ENCODE peak calls at places on chromosomes 12 and 14, in ten cellular contexts. Q is breast epithelium; M is PC-3; Z is psoas muscle; F is mammary epithelial cell; V is HAP-1; H is CD4-positive, CD25-positive, alpha-beta regulatory T cell; A is heart right ventricle; K is CD8-positive, alpha-beta T cell; G is sigmoid colon. Y is an unnamed sample. For H3K4me1, the result is how much of the 10 kb centered on the place peaks cover.

GRCh38 chr14:83887871-83888270 is 1642.1 kb upstream of the FLRT2 start:
- DNase-seq in Q (no peak), M (no peak), Z (no peak), F (no peak), V (no peak), H (no peak), A (no peak), K (no peak), G (no peak), Y (no peak)

GRCh38 chr12:127083028-127083949 is 1183.7 kb upstream of the TMEM132C start:
- DNase-seq in Q (no peak), M (peak), Z (no peak), F (peak), V (no peak), H (peak), A (peak), K (no peak), G (no peak), Y (no peak)

GRCh38 chr12:104459556-104459909 is 2.8 kb downstream of the CHST11 start:
- DNase-seq in Q (no peak), M (no peak), Z (no peak), F (peak), V (no peak), H (no peak), A (no peak), K (no peak), G (no peak), Y (no peak)

GRCh38 chr14:60508707-60509437 is at the start of gene SIX6:
- DNase-seq in Q (no peak), M (no peak), Z (peak), F (no peak), V (peak), H (no peak), A (no peak), K (no peak), G (no peak), Y (no peak)

GRCh38 chr14:64938972-64939816 is 3.4 kb downstream of the GPX2 start:
- DNase-seq in Q (no peak), M (no peak), Z (no peak), F (no peak), V (no peak), H (no peak), A (no peak), K (no peak), G (no peak), Y (no peak)

GRCh38 chr12:49367381-49368239 is at the start of gene SPATS2:
- DNase-seq in Q (peak), M (no peak), Z (peak), F (no peak), V (peak), H (no peak), A (peak), K (no peak), G (peak), Y (no peak)

GRCh38 chr12:126668538-126668937 is 1598.4 kb upstream of the TMEM132C start:
- DNase-seq in Q (no peak), M (peak), Z (no peak), F (peak), V (no peak), H (no peak), A (no peak), K (no peak), G (no peak), Y (no peak)

GRCh38 chr12:49094104-49094948 is at the start of gene DHH:
- DNase-seq in Q (no peak), M (peak), Z (peak), F (no peak), V (peak), H (no peak), A (peak), K (no peak), G (no peak), Y (no peak)

GRCh38 chr14:74592476-74593191 is 19.4 kb downstream of the LTBP2 start:
- DNase-seq in Q (no peak), M (no peak), Z (no peak), F (no peak), V (no peak), H (no peak), A (no peak), K (no peak), G (no peak), Y (no peak)

GRCh38 chr14:54669759-54670630 is 103.1 kb downstream of the SAMD4A start:
- DNase-seq in Q (no peak), M (peak), Z (peak), F (no peak), V (peak), H (no peak), A (no peak), K (peak), G (peak), Y (no peak)

GRCh38 chr14:68363401-68363800 is 429.5 kb downstream of the ZFP36L1 start:
- DNase-seq in Q (no peak), M (no peak), Z (no peak), F (no peak), V (no peak), H (no peak), A (no peak), K (no peak), G (no peak), Y (no peak)

GRCh38 chr14:85531141-85531593 is 1.2 kb downstream of the FLRT2 start:
- DNase-seq in Q (no peak), M (no peak), Z (peak), F (peak), V (peak), H (no peak), A (no peak), K (no peak), G (peak), Y (no peak)

GRCh38 chr12:57240926-57241555 is 9.9 kb downstream of the STAC3 start:
- DNase-seq in Q (no peak), M (peak), Z (peak), F (no peak), V (peak), H (no peak), A (no peak), K (no peak), G (peak), Y (no peak)

GRCh38 chr12:93778306-93778705 is 101.1 kb downstream of the CRADD start:
- DNase-seq in Q (no peak), M (no peak), Z (peak), F (no peak), V (no peak), H (no peak), A (peak), K (no peak), G (peak), Y (no peak)

GRCh38 chr12:123519151-123520001 is 14.1 kb downstream of the RILPL1 start:
- DNase-seq in Q (peak), M (no peak), Z (peak), F (peak), V (no peak), H (no peak), A (peak), K (no peak), G (no peak), Y (no peak)

GRCh38 chr14:96255501-96256366 is at the start of gene BDKRB1:
- DNase-seq in Q (no peak), M (peak), Z (no peak), F (peak), V (no peak), H (no peak), A (no peak), K (no peak), G (no peak), Y (no peak)

GRCh38 chr12:18970603-18971002 is 158.9 kb upstream of the PLEKHA5 start:
- DNase-seq in Q (no peak), M (no peak), Z (no peak), F (no peak), V (no peak), H (no peak), A (no peak), K (no peak), G (no peak), Y (no peak)

GRCh38 chr14:23430733-23431105 is 4.7 kb downstream of the MYH7 start:
- DNase-seq in Q (no peak), M (no peak), Z (no peak), F (no peak), V (no peak), H (no peak), A (no peak), K (no peak), G (peak), Y (no peak)

GRCh38 chr12:49893753-49894752 is 9.6 kb downstream of the FAIM2 start:
- DNase-seq in Q (peak), M (peak), Z (no peak), F (peak), V (no peak), H (no peak), A (no peak), K (no peak), G (peak), Y (no peak)

GRCh38 chr12:50764861-50765324 is 992 bp downstream of the ATF1 start:
- DNase-seq in Q (peak), M (peak), Z (no peak), F (peak), V (peak), H (peak), A (peak), K (no peak), G (peak), Y (no peak)

GRCh38 chr14:63896278-63896720 is 43.5 kb downstream of the SYNE2 start:
- DNase-seq in Q (peak), M (peak), Z (peak), F (peak), V (peak), H (no peak), A (peak), K (no peak), G (peak), Y (no peak)

GRCh38 chr12:12327802-12328201 is 22.2 kb downstream of the MANSC1 start:
- DNase-seq in Q (no peak), M (peak), Z (no peak), F (peak), V (peak), H (peak), A (peak), K (no peak), G (no peak), Y (no peak)

GRCh38 chr12:98002887-98003493 is 512.4 kb upstream of the TMPO start:
- DNase-seq in Q (peak), M (peak), Z (no peak), F (peak), V (peak), H (no peak), A (no peak), K (no peak), G (no peak), Y (peak)

GRCh38 chr12:121637231-121637914 is 11.0 kb downstream of the ORAI1 start:
- DNase-seq in Q (no peak), M (no peak), Z (no peak), F (no peak), V (no peak), H (peak), A (no peak), K (peak), G (no peak), Y (no peak)

GRCh38 chr12:65948320-65949008 is 124.2 kb downstream of the HMGA2 start:
- DNase-seq in Q (peak), M (peak), Z (peak), F (peak), V (peak), H (no peak), A (peak), K (no peak), G (peak), Y (no peak)

GRCh38 chr12:133058203-133059125 is 21.2 kb downstream of the ZNF84 start:
- DNase-seq in Q (no peak), M (peak), Z (no peak), F (peak), V (no peak), H (no peak), A (no peak), K (no peak), G (no peak), Y (no peak)

GRCh38 chr12:79435742-79436141 is 255.0 kb downstream of the PAWR start:
- DNase-seq in Q (no peak), M (no peak), Z (no peak), F (no peak), V (no peak), H (no peak), A (no peak), K (no peak), G (no peak), Y (no peak)

GRCh38 chr14:31992051-31992450 is 85.1 kb upstream of the ARHGAP5 start:
- DNase-seq in Q (no peak), M (peak), Z (no peak), F (peak), V (no peak), H (no peak), A (no peak), K (no peak), G (no peak), Y (no peak)

GRCh38 chr12:4910502-4911315 is 1.0 kb downstream of the KCNA1 start:
- DNase-seq in Q (no peak), M (no peak), Z (no peak), F (no peak), V (no peak), H (no peak), A (no peak), K (no peak), G (no peak), Y (no peak)

GRCh38 chr14:87944987-87945604 is 47.9 kb downstream of the GALC start:
- DNase-seq in Q (no peak), M (peak), Z (no peak), F (peak), V (no peak), H (peak), A (no peak), K (no peak), G (no peak), Y (peak)

GRCh38 chr12:85092814-85093370 is 56.7 kb downstream of the LRRIQ1 start:
- DNase-seq in Q (no peak), M (peak), Z (no peak), F (peak), V (no peak), H (no peak), A (no peak), K (no peak), G (no peak), Y (no peak)

GRCh38 chr12:26088999-26089398 is 35.8 kb downstream of the BHLHE41 start:
- DNase-seq in Q (no peak), M (peak), Z (no peak), F (peak), V (no peak), H (no peak), A (no peak), K (no peak), G (no peak), Y (no peak)

GRCh38 chr14:40113671-40114070 is 681.4 kb upstream of the FBXO33 start:
- DNase-seq in Q (no peak), M (no peak), Z (no peak), F (no peak), V (no peak), H (no peak), A (no peak), K (no peak), G (no peak), Y (no peak)

GRCh38 chr14:85418716-85419115 is 111.2 kb upstream of the FLRT2 start:
- DNase-seq in Q (no peak), M (no peak), Z (no peak), F (no peak), V (no peak), H (no peak), A (no peak), K (no peak), G (no peak), Y (no peak)

GRCh38 chr12:78403681-78404080 is 460.9 kb upstream of the SYT1 start:
- DNase-seq in Q (no peak), M (peak), Z (no peak), F (no peak), V (no peak), H (no peak), A (no peak), K (no peak), G (no peak), Y (no peak)

GRCh38 chr12:94561943-94562411 is 88.4 kb downstream of the TMCC3 start:
- DNase-seq in Q (peak), M (peak), Z (peak), F (peak), V (no peak), H (no peak), A (peak), K (no peak), G (no peak), Y (no peak)

GRCh38 chr12:54415223-54415929 is 3.7 kb downstream of the ITGA5 start:
- DNase-seq in Q (no peak), M (no peak), Z (no peak), F (no peak), V (no peak), H (no peak), A (no peak), K (no peak), G (peak), Y (no peak)

GRCh38 chr12:94982456-94982855 is 21.0 kb downstream of the NDUFA12 start:
- DNase-seq in Q (no peak), M (no peak), Z (no peak), F (no peak), V (no peak), H (no peak), A (no peak), K (no peak), G (no peak), Y (no peak)

GRCh38 chr12:11695321-11695720 is 45.8 kb downstream of the ETV6 start:
- DNase-seq in Q (no peak), M (no peak), Z (no peak), F (peak), V (no peak), H (no peak), A (no peak), K (no peak), G (peak), Y (no peak)

DNA sequence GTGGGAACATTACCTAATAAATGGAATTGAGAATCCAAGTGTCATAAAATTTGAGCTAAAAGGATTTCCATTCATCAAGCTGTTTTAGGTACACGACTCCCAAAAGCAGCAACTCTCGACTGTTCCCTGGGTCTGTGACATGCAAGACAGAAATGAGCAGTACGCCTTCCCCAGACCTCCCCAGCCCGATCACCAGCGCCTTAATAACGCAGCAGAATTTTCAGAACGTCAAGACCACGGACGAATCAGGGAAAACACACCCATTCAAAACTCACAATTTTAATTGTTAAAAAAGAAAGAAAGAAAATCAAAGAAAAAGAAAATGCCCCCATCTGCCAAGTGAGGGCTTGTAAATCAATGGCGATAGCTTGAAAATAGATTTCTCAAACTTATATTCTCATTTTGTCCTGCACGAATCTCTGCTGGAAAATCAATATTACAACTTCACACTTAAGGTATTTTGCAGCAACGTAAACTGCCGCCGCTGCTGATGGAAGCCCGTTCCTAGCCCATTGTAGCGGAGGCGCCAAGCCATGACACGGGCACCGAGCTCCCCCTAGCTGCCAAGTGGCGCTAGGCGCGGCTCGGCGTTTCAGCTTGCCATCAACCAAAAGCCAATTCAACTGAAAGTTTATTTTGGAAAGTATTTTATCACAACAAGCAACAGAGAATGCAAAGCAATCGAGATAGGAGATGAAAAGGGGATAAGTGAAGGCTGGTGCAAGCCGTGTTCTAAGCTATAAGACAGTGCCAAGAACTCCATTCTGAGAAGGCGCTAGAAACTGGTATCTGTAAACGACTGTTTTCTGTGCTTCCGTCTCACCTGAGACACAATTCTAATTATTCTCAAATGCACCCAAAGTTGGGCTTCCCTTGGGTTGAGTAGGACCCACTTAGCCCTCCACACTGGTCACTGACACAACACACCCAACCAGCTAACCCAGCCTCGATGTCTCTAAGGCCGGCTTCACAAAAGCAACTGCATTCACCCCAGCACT is 5.5 kb downstream of the BCL11B start:
- DNase-seq in Q (peak), M (peak), Z (peak), F (peak), V (peak), H (peak), A (peak), K (peak), G (peak), Y (no peak)
- H3K4me1 ChIP-seq in Q (under half), M (under half), Z (under half), F (under half), V (under half), H (half or more), A (under half), K (under half), G (under half), Y (under half)

DNA sequence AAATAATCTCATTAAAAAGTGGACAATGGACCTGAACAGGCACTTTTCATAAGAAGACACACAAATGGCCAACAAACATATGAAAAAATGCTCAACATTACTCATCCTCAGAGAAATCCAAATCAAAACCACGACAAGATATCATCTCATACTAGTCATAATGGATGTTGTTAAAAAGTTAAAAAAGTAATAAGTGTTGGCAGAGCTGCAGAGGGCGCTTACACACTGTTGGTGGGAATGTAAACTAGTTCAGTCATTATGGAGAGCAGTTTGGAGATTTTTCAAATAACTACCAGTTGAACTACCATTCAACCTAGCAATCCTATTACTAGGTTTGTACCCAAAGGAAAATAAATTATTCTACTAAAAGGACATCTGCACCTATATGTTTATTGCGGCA is 47.2 kb downstream of the FOXG1 start:
- DNase-seq in Q (no peak), M (peak), Z (no peak), F (peak), V (no peak), H (no peak), A (no peak), K (no peak), G (no peak), Y (no peak)
- H3K4me1 ChIP-seq in Q (under half), M (under half), Z (under half), F (under half), V (under half), H (under half), A (under half), K (under half), G (under half), Y (under half)

DNA sequence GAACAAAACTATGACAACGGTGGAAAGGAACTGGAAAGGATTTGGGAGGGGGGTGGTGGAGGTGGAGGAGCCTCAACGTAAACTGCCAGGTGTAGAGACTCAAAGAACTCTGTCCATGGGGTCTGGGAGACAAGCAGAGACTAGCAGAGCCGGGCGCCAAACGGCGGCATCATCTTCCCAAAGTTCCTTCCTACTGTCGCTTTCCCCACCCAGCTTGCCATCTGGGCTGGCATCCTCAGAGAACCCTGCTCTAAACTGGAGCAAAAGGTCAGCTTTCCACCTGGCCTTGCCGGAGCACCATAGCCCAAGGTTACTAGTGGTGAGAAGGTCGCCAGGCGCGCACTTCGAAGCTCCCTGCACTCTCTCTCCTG is 4.0 kb upstream of the IRF2BPL start:
- DNase-seq in Q (no peak), M (no peak), Z (no peak), F (no peak), V (no peak), H (no peak), A (no peak), K (no peak), G (no peak), Y (no peak)
- H3K4me1 ChIP-seq in Q (under half), M (half or more), Z (under half), F (under half), V (under half), H (half or more), A (half or more), K (half or more), G (half or more), Y (under half)

GRCh38 chr14:103115845-103116572 is 7.3 kb upstream of the TNFAIP2 start:
- DNase-seq in Q (no peak), M (peak), Z (no peak), F (peak), V (no peak), H (no peak), A (no peak), K (no peak), G (no peak), Y (no peak)
- H3K4me1 ChIP-seq in Q (under half), M (under half), Z (under half), F (under half), V (under half), H (under half), A (half or more), K (under half), G (under half), Y (under half)

Y was measured in iPS DF 6.9.